ENCODE peak calls at places on chromosome 3, in five cellular contexts. One of them, this sample, is unnamed.

GRCh38 chr3:35793668-35794067 is 154.3 kb downstream of the ARPP21 start:
- DNase-seq in ovary: no peak
- DNase-seq in heart left ventricle: no peak
- DNase-seq in GM12892: no peak
- DNase-seq in tibial nerve: no peak
- DNase-seq in this sample: no peak

GRCh38 chr3:66498718-66499611 is 1.9 kb downstream of the LRIG1 start:
- DNase-seq in heart left ventricle: peak; percentile 41
- DNase-seq in tibial nerve: no peak
- DNase-seq in GM12892: no peak
- DNase-seq in ovary: peak; percentile 30
- DNase-seq in this sample: no peak

GRCh38 chr3:178845446-178846118 is 226.0 kb downstream of the ZMAT3 start:
- DNase-seq in ovary: no peak
- DNase-seq in tibial nerve: no peak
- DNase-seq in heart left ventricle: no peak
- DNase-seq in GM12892: no peak
- DNase-seq in this sample: no peak

GRCh38 chr3:168514252-168514651 is 418.5 kb upstream of the GOLIM4 start:
- DNase-seq in GM12892: no peak
- DNase-seq in heart left ventricle: no peak
- DNase-seq in tibial nerve: no peak
- DNase-seq in ovary: no peak
- DNase-seq in this sample: no peak

GRCh38 chr3:68893600-68894239 is 38.6 kb downstream of the TAFA4 start:
- DNase-seq in heart left ventricle: no peak
- DNase-seq in GM12892: no peak
- DNase-seq in ovary: no peak
- DNase-seq in tibial nerve: peak; percentile 15
- DNase-seq in this sample: no peak

GRCh38 chr3:71168043-71168720 is 415.3 kb downstream of the FOXP1 start:
- DNase-seq in GM12892: no peak
- DNase-seq in tibial nerve: no peak
- DNase-seq in ovary: no peak
- DNase-seq in heart left ventricle: no peak
- DNase-seq in this sample: no peak

GRCh38 chr3:169813757-169814517 is 1.2 kb upstream of the LRRC34 start:
- DNase-seq in heart left ventricle: no peak
- DNase-seq in tibial nerve: peak; percentile 8
- DNase-seq in GM12892: peak; percentile 29
- DNase-seq in ovary: peak; percentile 27
- DNase-seq in this sample: no peak

GRCh38 chr3:57917611-57918010 is 90.6 kb upstream of the FLNB start:
- DNase-seq in GM12892: no peak
- DNase-seq in heart left ventricle: no peak
- DNase-seq in ovary: no peak
- DNase-seq in tibial nerve: no peak
- DNase-seq in this sample: no peak

GRCh38 chr3:16448691-16449090 is 64.8 kb downstream of the RFTN1 start:
- DNase-seq in GM12892: no peak
- DNase-seq in ovary: peak; percentile 87
- DNase-seq in tibial nerve: peak; percentile 48
- DNase-seq in heart left ventricle: peak; percentile 81
- DNase-seq in this sample: peak; percentile 95

GRCh38 chr3:136305879-136306278 is 55.7 kb downstream of the PCCB start:
- DNase-seq in GM12892: no peak
- DNase-seq in heart left ventricle: no peak
- DNase-seq in tibial nerve: no peak
- DNase-seq in ovary: no peak
- DNase-seq in this sample: no peak

GRCh38 chr3:122560680-122561079 is 3.4 kb downstream of the PARP9 start:
- DNase-seq in heart left ventricle: no peak
- DNase-seq in ovary: peak; percentile 36
- DNase-seq in GM12892: peak; percentile 28
- DNase-seq in tibial nerve: peak; percentile 50
- DNase-seq in this sample: peak; percentile 35

GRCh38 chr3:50515565-50516047 is 12.2 kb upstream of the CACNA2D2 start:
- DNase-seq in ovary: peak; percentile 27
- DNase-seq in GM12892: no peak
- DNase-seq in heart left ventricle: peak; percentile 43
- DNase-seq in tibial nerve: no peak
- DNase-seq in this sample: no peak

GRCh38 chr3:27138562-27138961 is 230.6 kb downstream of the NEK10 start:
- DNase-seq in GM12892: no peak
- DNase-seq in heart left ventricle: peak; percentile 32
- DNase-seq in tibial nerve: no peak
- DNase-seq in ovary: no peak
- DNase-seq in this sample: peak; percentile 16

GRCh38 chr3:186254676-186255665 is 107.1 kb downstream of the DGKG start:
- DNase-seq in GM12892: peak; percentile 38
- DNase-seq in tibial nerve: no peak
- DNase-seq in ovary: no peak
- DNase-seq in heart left ventricle: no peak
- DNase-seq in this sample: peak; percentile 79
- TF ChIP-seq POLR2A in GM12892: no peak
- TF ChIP-seq POLR2A in tibial nerve: no peak
- TF ChIP-seq POLR2A in ovary: no peak
- TF ChIP-seq POLR2A in heart left ventricle: no peak
- TF ChIP-seq POLR2A in this sample: no peak

GRCh38 chr3:157541506-157542236 is 38.5 kb upstream of the VEPH1 start:
- DNase-seq in GM12892: no peak
- DNase-seq in tibial nerve: peak; percentile 39
- DNase-seq in ovary: no peak
- DNase-seq in heart left ventricle: no peak
- DNase-seq in this sample: no peak

GRCh38 chr3:157544501-157545139 is 41.4 kb upstream of the VEPH1 start:
- DNase-seq in ovary: no peak
- DNase-seq in heart left ventricle: no peak
- DNase-seq in tibial nerve: peak; percentile 56
- DNase-seq in GM12892: no peak
- DNase-seq in this sample: peak; percentile 35

GRCh38 chr3:157543491-157544035 is 40.3 kb upstream of the VEPH1 start:
- DNase-seq in ovary: no peak
- DNase-seq in tibial nerve: no peak
- DNase-seq in GM12892: no peak
- DNase-seq in heart left ventricle: no peak
- DNase-seq in this sample: no peak

GRCh38 chr3:157540656-157541055 is 37.4 kb upstream of the VEPH1 start:
- DNase-seq in GM12892: no peak
- DNase-seq in tibial nerve: no peak
- DNase-seq in ovary: no peak
- DNase-seq in heart left ventricle: no peak
- DNase-seq in this sample: no peak

GRCh38 chr3:157542711-157543485 is 39.7 kb upstream of the VEPH1 start:
- DNase-seq in heart left ventricle: peak; percentile 81
- DNase-seq in GM12892: no peak
- DNase-seq in tibial nerve: peak; percentile 62
- DNase-seq in ovary: no peak
- DNase-seq in this sample: peak; percentile 77
- TF ChIP-seq POLR2A in heart left ventricle: peak; percentile 15
- TF ChIP-seq POLR2A in GM12892: no peak
- TF ChIP-seq POLR2A in tibial nerve: no peak
- TF ChIP-seq POLR2A in ovary: no peak
- TF ChIP-seq POLR2A in this sample: no peak

GRCh38 chr3:44861412-44862220 is at the start of gene TMEM42:
- DNase-seq in ovary: peak; percentile 88
- DNase-seq in heart left ventricle: peak; percentile 94
- DNase-seq in tibial nerve: peak; percentile 82
- DNase-seq in GM12892: peak; percentile 95
- DNase-seq in this sample: peak; percentile 97
- TF ChIP-seq POLR2A in ovary: peak; percentile 81
- TF ChIP-seq POLR2A in heart left ventricle: peak; percentile 81
- TF ChIP-seq POLR2A in tibial nerve: peak; percentile 80
- TF ChIP-seq POLR2A in GM12892: peak; percentile 89
- TF ChIP-seq POLR2A in this sample: no peak

GRCh38 chr3:73623996-73624362 is 762 bp downstream of the PDZRN3 start:
- DNase-seq in tibial nerve: no peak
- DNase-seq in ovary: peak; percentile 56
- DNase-seq in heart left ventricle: peak; percentile 66
- DNase-seq in GM12892: no peak
- DNase-seq in this sample: no peak
- TF ChIP-seq POLR2A in tibial nerve: no peak
- TF ChIP-seq POLR2A in ovary: no peak
- TF ChIP-seq POLR2A in heart left ventricle: no peak
- TF ChIP-seq POLR2A in GM12892: no peak
- TF ChIP-seq POLR2A in this sample: no peak

This sample was measured in lower leg skin.